ENCODE peak calls at places on chromosomes 5 and 9, in ten cellular contexts. One of them, this sample, is unnamed.

GRCh38 chr9:128245293-128246151 is 30.3 kb downstream of the GOLGA2 start:
- DNase-seq in coronary artery: no peak
- DNase-seq in colonic mucosa: peak
- DNase-seq in lung: no peak
- DNase-seq in neural crest cell: peak
- DNase-seq in lower leg skin: no peak
- DNase-seq in Panc1: no peak
- DNase-seq in PC-9: no peak
- DNase-seq in Peyer's patch: no peak
- DNase-seq in cardiac fibroblast: peak
- DNase-seq in this sample: no peak

GRCh38 chr5:73544429-73545402 is 20.7 kb downstream of the ANKRA2 start:
- DNase-seq in coronary artery: no peak
- DNase-seq in colonic mucosa: peak
- DNase-seq in lung: peak
- DNase-seq in neural crest cell: no peak
- DNase-seq in lower leg skin: no peak
- DNase-seq in Panc1: no peak
- DNase-seq in PC-9: no peak
- DNase-seq in Peyer's patch: peak
- DNase-seq in cardiac fibroblast: peak
- DNase-seq in this sample: no peak

GRCh38 chr9:13726746-13727145 is 447.3 kb upstream of the MPDZ start:
- DNase-seq in coronary artery: no peak
- DNase-seq in colonic mucosa: no peak
- DNase-seq in lung: no peak
- DNase-seq in neural crest cell: no peak
- DNase-seq in lower leg skin: no peak
- DNase-seq in Panc1: no peak
- DNase-seq in PC-9: no peak
- DNase-seq in Peyer's patch: no peak
- DNase-seq in cardiac fibroblast: no peak
- DNase-seq in this sample: no peak

GRCh38 chr9:114099523-114100270 is 605 bp upstream of the KIF12 start:
- DNase-seq in coronary artery: no peak
- DNase-seq in colonic mucosa: no peak
- DNase-seq in lung: no peak
- DNase-seq in neural crest cell: no peak
- DNase-seq in lower leg skin: no peak
- DNase-seq in Panc1: no peak
- DNase-seq in PC-9: no peak
- DNase-seq in Peyer's patch: no peak
- DNase-seq in cardiac fibroblast: no peak
- DNase-seq in this sample: no peak

GRCh38 chr5:127423173-127423798 is 94.2 kb upstream of the PRRC1 start:
- DNase-seq in coronary artery: no peak
- DNase-seq in colonic mucosa: no peak
- DNase-seq in lung: no peak
- DNase-seq in neural crest cell: no peak
- DNase-seq in lower leg skin: no peak
- DNase-seq in Panc1: no peak
- DNase-seq in PC-9: no peak
- DNase-seq in Peyer's patch: no peak
- DNase-seq in cardiac fibroblast: no peak
- DNase-seq in this sample: peak

GRCh38 chr9:118882674-118883073 is 486.6 kb downstream of the BRINP1 start:
- DNase-seq in coronary artery: no peak
- DNase-seq in colonic mucosa: no peak
- DNase-seq in lung: no peak
- DNase-seq in neural crest cell: no peak
- DNase-seq in lower leg skin: no peak
- DNase-seq in Panc1: no peak
- DNase-seq in PC-9: no peak
- DNase-seq in Peyer's patch: no peak
- DNase-seq in cardiac fibroblast: no peak
- DNase-seq in this sample: no peak

GRCh38 chr5:112823181-112823580 is 37.9 kb upstream of the SRP19 start:
- DNase-seq in coronary artery: no peak
- DNase-seq in colonic mucosa: no peak
- DNase-seq in lung: no peak
- DNase-seq in neural crest cell: no peak
- DNase-seq in lower leg skin: no peak
- DNase-seq in Panc1: no peak
- DNase-seq in PC-9: no peak
- DNase-seq in Peyer's patch: no peak
- DNase-seq in cardiac fibroblast: no peak
- DNase-seq in this sample: no peak

GRCh38 chr5:130799015-130799414 is 366.0 kb downstream of the HINT1 start:
- DNase-seq in coronary artery: no peak
- DNase-seq in colonic mucosa: no peak
- DNase-seq in lung: no peak
- DNase-seq in neural crest cell: no peak
- DNase-seq in lower leg skin: no peak
- DNase-seq in Panc1: no peak
- DNase-seq in PC-9: no peak
- DNase-seq in Peyer's patch: no peak
- DNase-seq in cardiac fibroblast: no peak
- DNase-seq in this sample: no peak

GRCh38 chr9:96655198-96655851 is at the start of gene PRXL2C:
- DNase-seq in coronary artery: peak
- DNase-seq in colonic mucosa: peak
- DNase-seq in lung: peak
- DNase-seq in neural crest cell: no peak
- DNase-seq in lower leg skin: peak
- DNase-seq in Panc1: no peak
- DNase-seq in PC-9: no peak
- DNase-seq in Peyer's patch: peak
- DNase-seq in cardiac fibroblast: peak
- DNase-seq in this sample: peak

GRCh38 chr5:121315786-121316185 is 535.9 kb upstream of the FTMT start:
- DNase-seq in coronary artery: no peak
- DNase-seq in colonic mucosa: no peak
- DNase-seq in lung: no peak
- DNase-seq in neural crest cell: no peak
- DNase-seq in lower leg skin: no peak
- DNase-seq in Panc1: no peak
- DNase-seq in PC-9: no peak
- DNase-seq in Peyer's patch: no peak
- DNase-seq in cardiac fibroblast: no peak
- DNase-seq in this sample: no peak

GRCh38 chr5:76818844-76819831 is at the start of gene F2RL1:
- DNase-seq in coronary artery: no peak
- DNase-seq in colonic mucosa: peak
- DNase-seq in lung: peak
- DNase-seq in neural crest cell: no peak
- DNase-seq in lower leg skin: peak
- DNase-seq in Panc1: no peak
- DNase-seq in PC-9: peak
- DNase-seq in Peyer's patch: peak
- DNase-seq in cardiac fibroblast: peak
- DNase-seq in this sample: peak

GRCh38 chr5:169004551-169004950 is 296.4 kb downstream of the SLIT3 start:
- DNase-seq in coronary artery: no peak
- DNase-seq in colonic mucosa: no peak
- DNase-seq in lung: no peak
- DNase-seq in neural crest cell: no peak
- DNase-seq in lower leg skin: no peak
- DNase-seq in Panc1: no peak
- DNase-seq in PC-9: no peak
- DNase-seq in Peyer's patch: no peak
- DNase-seq in cardiac fibroblast: no peak
- DNase-seq in this sample: no peak

GRCh38 chr9:4207881-4208615 is 91.8 kb downstream of the GLIS3 start:
- DNase-seq in coronary artery: no peak
- DNase-seq in colonic mucosa: no peak
- DNase-seq in lung: no peak
- DNase-seq in neural crest cell: no peak
- DNase-seq in lower leg skin: no peak
- DNase-seq in Panc1: no peak
- DNase-seq in PC-9: no peak
- DNase-seq in Peyer's patch: no peak
- DNase-seq in cardiac fibroblast: peak
- DNase-seq in this sample: no peak

GRCh38 chr9:73613092-73613701 is 461.5 kb downstream of the ANXA1 start:
- DNase-seq in coronary artery: no peak
- DNase-seq in colonic mucosa: no peak
- DNase-seq in lung: no peak
- DNase-seq in neural crest cell: no peak
- DNase-seq in lower leg skin: no peak
- DNase-seq in Panc1: no peak
- DNase-seq in PC-9: no peak
- DNase-seq in Peyer's patch: no peak
- DNase-seq in cardiac fibroblast: peak
- DNase-seq in this sample: no peak

GRCh38 chr9:2591967-2592366 is 29.6 kb upstream of the VLDLR start:
- DNase-seq in coronary artery: no peak
- DNase-seq in colonic mucosa: no peak
- DNase-seq in lung: no peak
- DNase-seq in neural crest cell: no peak
- DNase-seq in lower leg skin: no peak
- DNase-seq in Panc1: no peak
- DNase-seq in PC-9: no peak
- DNase-seq in Peyer's patch: no peak
- DNase-seq in cardiac fibroblast: no peak
- DNase-seq in this sample: no peak

GRCh38 chr5:159762921-159763320 is 153.4 kb upstream of the ADRA1B start:
- DNase-seq in coronary artery: no peak
- DNase-seq in colonic mucosa: no peak
- DNase-seq in lung: no peak
- DNase-seq in neural crest cell: no peak
- DNase-seq in lower leg skin: no peak
- DNase-seq in Panc1: no peak
- DNase-seq in PC-9: no peak
- DNase-seq in Peyer's patch: no peak
- DNase-seq in cardiac fibroblast: peak
- DNase-seq in this sample: no peak

DNA sequence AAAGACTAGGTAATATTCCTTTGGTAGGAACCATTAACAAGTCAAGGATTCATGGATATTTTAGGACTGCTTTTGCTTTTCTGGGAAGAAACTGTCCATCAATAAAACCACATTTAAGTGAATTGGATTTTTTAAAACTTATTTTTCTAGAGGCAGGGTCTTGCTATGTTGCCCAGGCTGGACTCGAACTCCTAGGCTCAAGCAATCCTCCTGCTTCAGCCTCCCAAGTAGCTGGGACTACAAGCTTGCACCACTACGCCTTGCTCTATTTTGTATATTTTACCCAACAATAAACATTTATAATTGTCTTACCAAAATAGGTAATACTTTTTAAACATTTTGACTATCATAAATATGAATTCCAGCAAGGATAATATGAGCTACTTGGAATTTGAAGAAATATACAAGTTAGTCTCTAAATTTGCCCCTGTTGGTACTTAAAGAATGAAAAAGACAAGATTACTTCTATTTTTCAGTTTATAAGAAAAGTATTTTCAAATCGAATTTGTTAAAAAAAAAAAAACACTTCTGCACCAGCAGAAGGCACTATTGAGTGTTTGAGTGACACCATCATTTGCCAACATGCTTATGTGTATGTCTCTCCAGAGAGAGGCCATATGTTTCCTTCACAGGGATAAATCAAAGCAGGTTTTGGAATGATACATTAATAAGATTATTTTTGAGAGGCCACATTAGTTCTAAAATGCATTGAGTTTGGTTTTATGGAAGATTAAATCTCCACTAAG is 60.0 kb upstream of the CARTPT start:
- DNase-seq in coronary artery: no peak
- DNase-seq in colonic mucosa: no peak
- DNase-seq in lung: no peak
- DNase-seq in neural crest cell: no peak
- DNase-seq in lower leg skin: no peak
- DNase-seq in Panc1: no peak
- DNase-seq in PC-9: no peak
- DNase-seq in Peyer's patch: no peak
- DNase-seq in cardiac fibroblast: peak
- DNase-seq in this sample: no peak
- TF ChIP-seq CTCF in coronary artery: no peak
- TF ChIP-seq CTCF in colonic mucosa: peak
- TF ChIP-seq CTCF in lung: no peak
- TF ChIP-seq CTCF in neural crest cell: peak
- TF ChIP-seq CTCF in lower leg skin: no peak
- TF ChIP-seq CTCF in Panc1: peak
- TF ChIP-seq CTCF in PC-9: peak
- TF ChIP-seq CTCF in Peyer's patch: peak
- TF ChIP-seq CTCF in cardiac fibroblast: no peak
- TF ChIP-seq CTCF in this sample: peak

GRCh38 chr5:146710348-146710747 is 168.2 kb downstream of the PPP2R2B start:
- DNase-seq in coronary artery: no peak
- DNase-seq in colonic mucosa: no peak
- DNase-seq in lung: no peak
- DNase-seq in neural crest cell: no peak
- DNase-seq in lower leg skin: no peak
- DNase-seq in Panc1: no peak
- DNase-seq in PC-9: no peak
- DNase-seq in Peyer's patch: no peak
- DNase-seq in cardiac fibroblast: no peak
- DNase-seq in this sample: no peak
- TF ChIP-seq CTCF in coronary artery: no peak
- TF ChIP-seq CTCF in colonic mucosa: no peak
- TF ChIP-seq CTCF in lung: no peak
- TF ChIP-seq CTCF in neural crest cell: no peak
- TF ChIP-seq CTCF in lower leg skin: no peak
- TF ChIP-seq CTCF in Panc1: no peak
- TF ChIP-seq CTCF in PC-9: no peak
- TF ChIP-seq CTCF in Peyer's patch: no peak
- TF ChIP-seq CTCF in cardiac fibroblast: no peak
- TF ChIP-seq CTCF in this sample: no peak

GRCh38 chr5:122694884-122695283 is 80.0 kb upstream of the SNX2 start:
- DNase-seq in coronary artery: no peak
- DNase-seq in colonic mucosa: no peak
- DNase-seq in lung: no peak
- DNase-seq in neural crest cell: no peak
- DNase-seq in lower leg skin: no peak
- DNase-seq in Panc1: no peak
- DNase-seq in PC-9: no peak
- DNase-seq in Peyer's patch: no peak
- DNase-seq in cardiac fibroblast: no peak
- DNase-seq in this sample: no peak
- TF ChIP-seq CTCF in coronary artery: no peak
- TF ChIP-seq CTCF in colonic mucosa: no peak
- TF ChIP-seq CTCF in lung: no peak
- TF ChIP-seq CTCF in neural crest cell: no peak
- TF ChIP-seq CTCF in lower leg skin: no peak
- TF ChIP-seq CTCF in Panc1: no peak
- TF ChIP-seq CTCF in PC-9: no peak
- TF ChIP-seq CTCF in Peyer's patch: no peak
- TF ChIP-seq CTCF in cardiac fibroblast: no peak
- TF ChIP-seq CTCF in this sample: no peak

DNA sequence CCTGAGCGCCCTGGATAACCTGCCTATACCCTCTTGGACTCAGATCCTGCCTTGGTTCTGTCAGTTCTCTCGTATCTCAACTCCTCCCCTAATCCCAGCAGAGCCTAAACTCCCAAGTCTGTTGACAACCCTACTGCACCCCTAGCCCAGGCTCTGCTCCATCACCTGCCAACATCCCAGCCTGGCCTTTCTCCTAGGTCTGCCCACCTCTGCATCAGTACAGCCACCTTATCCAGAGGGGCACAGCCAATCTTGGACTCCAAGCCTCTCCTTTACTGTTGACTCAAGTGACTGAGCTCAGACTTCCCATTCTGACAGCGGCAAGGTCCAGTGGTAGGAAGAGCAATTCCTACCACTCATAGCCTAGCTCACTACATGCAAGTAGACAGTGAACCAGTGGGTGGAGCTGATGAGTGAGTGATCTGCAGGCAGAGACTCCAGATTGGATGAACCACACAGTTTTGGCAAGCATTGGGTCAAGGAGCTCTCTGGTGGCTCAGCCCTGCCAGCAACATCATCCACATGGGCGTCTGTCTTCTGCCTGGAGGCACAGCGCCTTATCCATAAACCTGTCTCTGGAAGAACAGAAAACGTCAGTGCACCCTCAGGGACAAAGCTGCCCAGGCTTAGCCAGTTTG is 26.5 kb downstream of the TRMO start:
- DNase-seq in coronary artery: no peak
- DNase-seq in colonic mucosa: no peak
- DNase-seq in lung: no peak
- DNase-seq in neural crest cell: no peak
- DNase-seq in lower leg skin: no peak
- DNase-seq in Panc1: no peak
- DNase-seq in PC-9: no peak
- DNase-seq in Peyer's patch: no peak
- DNase-seq in cardiac fibroblast: peak
- DNase-seq in this sample: no peak
- TF ChIP-seq CTCF in coronary artery: no peak
- TF ChIP-seq CTCF in colonic mucosa: no peak
- TF ChIP-seq CTCF in lung: no peak
- TF ChIP-seq CTCF in neural crest cell: no peak
- TF ChIP-seq CTCF in lower leg skin: no peak
- TF ChIP-seq CTCF in Panc1: no peak
- TF ChIP-seq CTCF in PC-9: no peak
- TF ChIP-seq CTCF in Peyer's patch: no peak
- TF ChIP-seq CTCF in cardiac fibroblast: peak
- TF ChIP-seq CTCF in this sample: no peak